ENCODE peak calls at places on chromosomes 16 and 17, in five cellular contexts. X is K562, D is SK-N-SH, G is HepG2, R is GM12878. Q is an unnamed sample.

GRCh38 chr17:83183951-83184506 is 104.6 kb downstream of the METRNL start:
- DNase-seq in X (no peak), G (no peak), D (no peak), R (no peak), Q (no peak)

GRCh38 chr17:13562271-13562800 is 39.4 kb downstream of the HS3ST3A1 start:
- DNase-seq in G (no peak), R (no peak), X (no peak), D (no peak), Q (no peak)

GRCh38 chr17:50916708-50917417 is 50.7 kb upstream of the TOB1 start:
- DNase-seq in R (no peak), D (no peak), G (no peak), X (no peak), Q (no peak)

GRCh38 chr17:11608396-11608795 is 10.1 kb downstream of the DNAH9 start:
- DNase-seq in X (no peak), G (peak; percentile 85), D (peak; percentile 44), R (no peak), Q (no peak)

GRCh38 chr16:12186774-12187335 is 210.3 kb downstream of the SNX29 start:
- DNase-seq in D (no peak), X (no peak), G (no peak), R (no peak), Q (no peak)

GRCh38 chr17:61400058-61400785 is 579 bp downstream of the TBX2 start:
- DNase-seq in X (no peak), R (no peak), D (peak; percentile 85), G (no peak), Q (no peak)

GRCh38 chr17:62933986-62934385 is 32.0 kb upstream of the TANC2 start:
- DNase-seq in R (no peak), X (no peak), D (no peak), G (no peak), Q (no peak)

GRCh38 chr17:12928736-12929135 is 89.1 kb downstream of the ELAC2 start:
- DNase-seq in X (no peak), D (no peak), R (no peak), G (peak; percentile 29), Q (no peak)

GRCh38 chr17:34580685-34581445 is 1.5 kb downstream of the TMEM132E start:
- DNase-seq in D (peak; percentile 78), R (no peak), X (peak; percentile 56), G (no peak), Q (no peak)

GRCh38 chr17:6393368-6393952 is 41.5 kb downstream of the AIPL1 start:
- DNase-seq in R (no peak), D (no peak), X (no peak), G (peak; percentile 53), Q (no peak)

GRCh38 chr16:69179255-69180010 is 7.5 kb upstream of the SNTB2 start:
- DNase-seq in X (no peak), G (peak; percentile 40), R (no peak), D (peak; percentile 54), Q (no peak)

GRCh38 chr17:79295307-79295706 is 220.7 kb downstream of the ENGASE start:
- DNase-seq in X (no peak), R (no peak), G (no peak), D (no peak), Q (no peak)

GRCh38 chr17:52181842-52182241 is 23.3 kb upstream of the CA10 start:
- DNase-seq in R (no peak), G (no peak), X (no peak), D (no peak), Q (no peak)

GRCh38 chr17:76260220-76260619 is 4.9 kb upstream of the UBALD2 start:
- DNase-seq in G (no peak), D (no peak), X (no peak), R (no peak), Q (no peak)

GRCh38 chr17:47120521-47121095 is 68.5 kb downstream of the CDC27 start:
- DNase-seq in D (no peak), G (no peak), X (no peak), R (no peak), Q (no peak)

GRCh38 chr16:47833771-47834170 is 322.0 kb downstream of the ABCC12 start:
- DNase-seq in G (no peak), D (no peak), R (no peak), X (no peak), Q (no peak)

GRCh38 chr16:88783391-88784073 is 1.5 kb downstream of the PIEZO1 start:
- DNase-seq in G (no peak), R (no peak), D (no peak), X (no peak), Q (no peak)

GRCh38 chr17:81599719-81600486 is 37.0 kb downstream of the NPLOC4 start:
- DNase-seq in D (no peak), R (no peak), G (no peak), X (no peak), Q (no peak)

GRCh38 chr16:50820225-50820624 is 78.3 kb downstream of the CYLD start:
- DNase-seq in R (no peak), G (no peak), D (no peak), X (no peak), Q (no peak)

GRCh38 chr16:70804153-70804728 is 3.3 kb upstream of the VAC14 start:
- DNase-seq in G (no peak), X (no peak), R (no peak), D (no peak), Q (no peak)

GRCh38 chr17:8131844-8132441 is 8.0 kb upstream of the HES7 start:
- DNase-seq in D (no peak), G (no peak), R (no peak), X (no peak), Q (no peak)

GRCh38 chr16:24553983-24554382 is 14.6 kb downstream of the RBBP6 start:
- DNase-seq in G (no peak), D (no peak), X (no peak), R (no peak), Q (no peak)

GRCh38 chr17:19342611-19343255 is 19.8 kb downstream of the B9D1 start:
- DNase-seq in X (no peak), R (no peak), G (no peak), D (peak; percentile 54), Q (no peak)

GRCh38 chr17:76125391-76125675 is 15.7 kb downstream of the FOXJ1 start:
- DNase-seq in R (no peak), G (no peak), X (no peak), D (no peak), Q (no peak)

GRCh38 chr17:33015716-33016346 is 24.2 kb downstream of the SPACA3 start:
- DNase-seq in G (no peak), X (no peak), R (no peak), D (no peak), Q (no peak)

DNA sequence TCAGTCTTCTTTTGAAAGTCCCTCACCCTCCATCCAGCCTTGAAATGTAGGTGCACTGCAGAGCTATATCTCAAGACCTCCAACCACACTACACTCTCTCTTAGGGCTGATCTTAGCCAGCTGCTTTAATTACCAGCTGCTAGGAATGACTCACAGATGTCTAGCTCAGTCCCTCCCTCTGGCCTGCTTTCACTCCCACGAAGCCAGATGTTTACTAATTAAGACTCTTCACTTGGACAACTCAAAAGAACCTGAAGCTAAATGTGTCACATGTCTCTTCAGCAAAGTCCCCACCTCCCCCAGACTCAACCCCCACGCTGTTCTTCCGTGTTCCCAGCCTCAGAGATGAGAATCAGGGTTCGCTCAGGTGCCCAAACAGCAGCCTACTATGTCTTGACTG is 2.6 kb downstream of the GTF3C1 start:
- DNase-seq in R (no peak), G (no peak), X (peak; percentile 64), D (no peak), Q (no peak)
- TF ChIP-seq POLR2AphosphoS5 in R (no peak), G (no peak), X (peak; percentile 71), D (no peak), Q (no peak)

GRCh38 chr16:55662641-55663040 is 6.9 kb downstream of the SLC6A2 start:
- DNase-seq in X (no peak), D (no peak), R (no peak), G (no peak), Q (no peak)
- TF ChIP-seq ZBTB33 in X (no peak), D (no peak), R (no peak), G (no peak), Q (no peak)

GRCh38 chr16:86983621-86984020 is 333.6 kb downstream of the C16orf95 start:
- DNase-seq in R (no peak), D (no peak), G (no peak), X (no peak), Q (no peak)

GRCh38 chr16:86985656-86986030 is 331.5 kb downstream of the C16orf95 start:
- DNase-seq in X (no peak), G (no peak), R (no peak), D (no peak), Q (no peak)

GRCh38 chr16:86982912-86983311 is 334.3 kb downstream of the C16orf95 start:
- DNase-seq in G (no peak), X (no peak), D (no peak), R (no peak), Q (no peak)

GRCh38 chr16:86984975-86985655 is 332.1 kb downstream of the C16orf95 start:
- DNase-seq in G (no peak), D (no peak), X (no peak), R (no peak), Q (no peak)

GRCh38 chr16:86984286-86984685 is 332.9 kb downstream of the C16orf95 start:
- DNase-seq in X (no peak), D (no peak), R (no peak), G (no peak), Q (no peak)
- TF ChIP-seq POLR2AphosphoS5 in X (no peak), D (no peak), R (no peak), G (no peak), Q (no peak)

DNA sequence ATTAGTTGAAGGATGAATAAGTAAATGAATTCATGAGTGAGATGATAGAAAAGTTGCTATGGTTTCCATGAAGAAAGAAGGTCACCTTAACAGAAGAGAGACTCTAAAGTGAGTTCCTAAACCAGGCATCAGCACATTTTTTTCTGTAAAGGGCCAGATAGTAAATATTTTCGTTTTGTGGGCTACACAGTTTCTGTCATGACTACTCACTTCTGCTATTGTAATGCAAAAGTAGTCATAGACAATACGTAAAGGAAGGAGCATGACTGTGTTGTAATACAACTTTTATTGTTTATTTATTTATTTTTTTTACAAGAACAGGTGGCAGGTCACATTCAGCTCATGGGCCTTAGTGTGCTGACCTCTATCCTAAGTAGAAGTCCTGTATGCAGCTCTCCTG is 426.1 kb upstream of the DYNLRB2 start:
- DNase-seq in D (no peak), G (no peak), R (no peak), X (no peak), Q (no peak)
- TF ChIP-seq ZBTB33 in D (no peak), G (no peak), R (no peak), X (no peak), Q (no peak)

DNA sequence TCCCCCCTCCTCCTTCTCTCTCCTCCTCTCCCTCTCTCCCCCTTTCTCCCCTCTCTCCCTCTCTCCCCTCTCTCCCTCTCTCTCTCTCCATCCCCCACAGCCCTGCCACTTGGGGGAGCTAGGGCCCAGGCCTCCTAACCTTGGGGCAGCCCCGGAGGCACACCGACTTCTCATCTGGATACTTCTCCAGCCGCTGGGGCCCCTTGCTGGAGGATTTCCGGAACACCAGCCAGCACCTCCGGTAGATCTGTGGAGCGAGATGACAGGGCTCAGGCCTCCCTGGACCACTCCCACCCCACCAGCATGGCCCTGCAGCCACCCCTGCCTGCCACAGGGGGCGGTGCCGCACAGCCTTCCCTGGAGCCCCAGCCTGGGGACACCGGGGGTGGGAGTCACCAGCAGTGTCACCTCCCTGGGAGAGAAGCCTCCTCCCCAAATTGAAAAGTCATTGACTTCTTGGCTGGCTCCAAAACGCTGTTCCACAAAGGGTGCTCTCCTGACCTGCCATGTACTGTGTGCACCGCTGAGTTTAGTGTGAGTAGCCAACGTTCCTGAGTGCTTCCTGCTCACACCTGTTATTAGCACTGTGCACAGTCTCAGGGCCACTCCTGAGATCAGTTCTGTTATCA is 10.5 kb downstream of the DOK4 start:
- DNase-seq in D (peak; percentile 83), G (peak; percentile 69), R (no peak), X (peak; percentile 91), Q (peak; percentile 24)
- TF ChIP-seq POLR2AphosphoS5 in D (no peak), G (no peak), R (no peak), X (no peak), Q (no peak)

GRCh38 chr17:77701996-77702395 is 256.5 kb upstream of the TNRC6C start:
- DNase-seq in X (no peak), R (no peak), D (no peak), G (no peak), Q (no peak)
- TF ChIP-seq ZBTB33 in X (no peak), R (no peak), D (no peak), G (no peak), Q (no peak)

Q was measured in HCT116.